ENCODE peak calls at places on chromosome 18, in five cellular contexts. G is Karpas-422, Q is HCT116, A is H1, M is H9. C is an unnamed sample.

GRCh38 chr18:76610933-76611749 is 116.1 kb upstream of the ZNF516 start:
- DNase-seq in G (no peak), Q (no peak), A (no peak), M (no peak), C (no peak)

GRCh38 chr18:24839991-24840390 is 379.6 kb downstream of the HRH4 start:
- DNase-seq in G (no peak), Q (no peak), A (no peak), M (no peak), C (no peak)

GRCh38 chr18:75016025-75016717 is 192.8 kb downstream of the PTGR3 start:
- DNase-seq in G (no peak), Q (no peak), A (no peak), M (no peak), C (no peak)

GRCh38 chr18:47595816-47596501 is 334.5 kb downstream of the SMAD2 start:
- DNase-seq in G (peak), Q (peak), A (no peak), M (peak), C (no peak)

GRCh38 chr18:78558101-78558810 is 421.4 kb upstream of the SALL3 start:
- DNase-seq in G (no peak), Q (no peak), A (no peak), M (no peak), C (no peak)

GRCh38 chr18:6983366-6983765 is 134.2 kb downstream of the LAMA1 start:
- DNase-seq in G (no peak), Q (no peak), A (no peak), M (no peak), C (no peak)

GRCh38 chr18:33611525-33612135 is 33.6 kb downstream of the ASXL3 start:
- DNase-seq in G (no peak), Q (no peak), A (no peak), M (no peak), C (no peak)

GRCh38 chr18:24731981-24732380 is 271.5 kb downstream of the HRH4 start:
- DNase-seq in G (no peak), Q (no peak), A (no peak), M (peak), C (no peak)

GRCh38 chr18:78740876-78741275 is 238.7 kb upstream of the SALL3 start:
- DNase-seq in G (no peak), Q (no peak), A (no peak), M (peak), C (no peak)

GRCh38 chr18:44807766-44808165 is 127.1 kb downstream of the SETBP1 start:
- DNase-seq in G (no peak), Q (no peak), A (no peak), M (no peak), C (no peak)

GRCh38 chr18:63271881-63272299 is 47.7 kb downstream of the BCL2 start:
- DNase-seq in G (no peak), Q (no peak), A (no peak), M (no peak), C (no peak)

GRCh38 chr18:394997-395383 is 105.5 kb downstream of the COLEC12 start:
- DNase-seq in G (no peak), Q (no peak), A (no peak), M (no peak), C (no peak)

GRCh38 chr18:48161911-48162698 is 231.6 kb upstream of the SMAD2 start:
- DNase-seq in G (no peak), Q (no peak), A (no peak), M (peak), C (no peak)

GRCh38 chr18:76491436-76491800 is 3.6 kb downstream of the ZNF516 start:
- DNase-seq in G (peak), Q (no peak), A (no peak), M (peak), C (peak)

GRCh38 chr18:32771169-32771751 is 1.6 kb downstream of the KLHL14 start:
- DNase-seq in G (peak), Q (no peak), A (no peak), M (peak), C (peak)

GRCh38 chr18:8706545-8706980 is 1.2 kb downstream of the MTCL1 start:
- DNase-seq in G (no peak), Q (no peak), A (no peak), M (no peak), C (peak)

GRCh38 chr18:25350561-25351201 is 1.3 kb downstream of the ZNF521 start:
- DNase-seq in G (peak), Q (no peak), A (no peak), M (peak), C (peak)

GRCh38 chr18:23872701-23873550 is 141.6 kb upstream of the TTC39C start:
- DNase-seq in G (no peak), Q (peak), A (no peak), M (peak), C (no peak)

GRCh38 chr18:3041857-3042256 is 28.9 kb upstream of the LPIN2 start:
- DNase-seq in G (no peak), Q (no peak), A (no peak), M (no peak), C (no peak)

GRCh38 chr18:11607897-11608296 is 1.5 kb upstream of the SLC35G4 start:
- DNase-seq in G (no peak), Q (no peak), A (no peak), M (no peak), C (no peak)

GRCh38 chr18:13613591-13614317 is 112.6 kb downstream of the FAM210A start:
- DNase-seq in G (peak), Q (no peak), A (no peak), M (no peak), C (peak)

DNA sequence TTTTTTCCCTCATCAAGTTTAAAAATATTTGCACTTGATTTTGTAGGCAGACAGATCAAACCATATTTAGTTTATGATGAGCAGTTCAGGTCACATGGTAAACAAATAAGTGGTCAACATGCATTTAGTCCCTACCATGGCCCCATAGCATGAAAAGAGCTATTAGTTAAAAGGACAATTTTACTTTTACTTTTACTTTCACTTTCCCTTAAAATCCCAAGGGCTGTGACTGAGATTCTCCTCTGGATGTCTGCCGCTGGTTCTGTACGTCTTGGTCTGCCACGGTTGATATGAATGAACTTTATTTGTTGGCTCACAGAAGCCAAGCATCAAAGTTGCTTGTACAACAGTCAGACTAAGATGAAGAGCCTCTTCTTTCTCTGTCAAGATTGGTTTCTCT is 626.2 kb upstream of the CDH7 start:
- DNase-seq in G (no peak), Q (no peak), A (no peak), M (no peak), C (peak)
- H2AFZ ChIP-seq in G (no peak), Q (no peak), A (no peak), M (no peak), C (no peak)

GRCh38 chr18:43710135-43710534 is 432.8 kb upstream of the SYT4 start:
- DNase-seq in G (no peak), Q (no peak), A (no peak), M (no peak), C (no peak)
- H2AFZ ChIP-seq in G (no peak), Q (no peak), A (no peak), M (no peak), C (no peak)

GRCh38 chr18:38262666-38263065 is 697.1 kb upstream of the CELF4 start:
- DNase-seq in G (no peak), Q (no peak), A (no peak), M (no peak), C (no peak)
- H2AFZ ChIP-seq in G (no peak), Q (no peak), A (no peak), M (no peak), C (no peak)

DNA sequence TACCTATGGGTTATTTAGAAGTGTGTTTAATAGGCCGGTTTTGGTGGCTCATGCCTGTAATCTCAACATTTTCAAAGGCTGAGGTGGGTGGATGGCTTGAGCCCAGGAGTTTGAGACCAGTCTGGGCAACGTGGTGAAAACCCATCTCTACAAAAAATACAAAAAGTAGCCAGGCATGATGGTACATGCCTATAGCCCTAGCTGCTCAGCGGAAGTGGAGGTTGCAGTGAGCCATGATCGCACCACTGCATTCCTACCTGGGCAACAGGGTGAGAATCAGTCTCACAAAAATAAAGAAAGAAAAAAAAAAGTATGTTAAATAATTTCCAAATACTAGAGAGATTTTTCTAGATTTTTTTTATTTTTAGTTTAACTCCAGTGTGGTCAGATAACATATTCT is 316.0 kb downstream of the KIAA1328 start:
- DNase-seq in G (no peak), Q (no peak), A (no peak), M (no peak), C (no peak)
- H2AFZ ChIP-seq in G (no peak), Q (no peak), A (no peak), M (no peak), C (no peak)

DNA sequence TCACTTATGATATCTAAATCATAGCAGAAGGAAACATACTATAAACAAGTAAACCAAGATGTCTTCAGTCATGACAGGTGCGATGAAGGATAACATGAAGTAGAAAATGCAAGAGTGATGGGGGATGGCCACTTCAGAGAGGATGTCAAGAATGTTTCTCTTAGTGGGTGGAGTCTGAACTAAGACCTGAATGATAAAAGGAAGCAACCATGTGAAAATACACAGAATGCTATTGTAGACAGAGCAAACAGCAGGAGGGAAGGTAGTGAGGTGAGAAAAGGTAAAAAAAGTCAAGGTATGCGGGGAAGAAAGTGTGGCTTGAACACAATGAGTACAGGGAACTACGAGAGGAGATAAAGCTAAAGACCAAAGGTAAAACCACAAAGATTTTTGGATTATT is 341.6 kb downstream of the FBXO15 start:
- DNase-seq in G (no peak), Q (no peak), A (no peak), M (no peak), C (no peak)
- H2AFZ ChIP-seq in G (no peak), Q (no peak), A (no peak), M (no peak), C (no peak)

GRCh38 chr18:34999734-35000397 is 41.3 kb upstream of the MAPRE2 start:
- DNase-seq in G (peak), Q (no peak), A (no peak), M (peak), C (no peak)
- H2AFZ ChIP-seq in G (no peak), Q (no peak), A (peak), M (no peak), C (no peak)